ENCODE peak calls at places on chromosomes 12 and 14, in four cellular contexts. G is right cardiac atrium, L is RWPE2, J is transverse colon. V is an unnamed sample.

GRCh38 chr12:57622293-57623245 is 10.4 kb downstream of the B4GALNT1 start:
- DNase-seq in G (no peak), L (no peak), J (no peak), V (no peak)

GRCh38 chr12:87848248-87848868 is 180.8 kb downstream of the C12orf50 start:
- DNase-seq in G (no peak), L (no peak), J (no peak), V (no peak)

GRCh38 chr14:67729072-67729561 is 27.4 kb downstream of the RDH12 start:
- DNase-seq in G (no peak), L (no peak), J (peak; percentile 69), V (no peak)

GRCh38 chr14:37447883-37448391 is 147.1 kb downstream of the FOXA1 start:
- DNase-seq in G (no peak), L (no peak), J (no peak), V (no peak)

GRCh38 chr14:104191409-104191997 is 53.1 kb downstream of the KIF26A start:
- DNase-seq in G (no peak), L (no peak), J (no peak), V (no peak)

GRCh38 chr12:68861890-68862289 is 53.9 kb downstream of the MDM2 start:
- DNase-seq in G (no peak), L (no peak), J (no peak), V (no peak)

GRCh38 chr14:92340938-92341337 is 18.0 kb downstream of the SLC24A4 start:
- DNase-seq in G (no peak), L (no peak), J (no peak), V (no peak)

GRCh38 chr12:54579696-54580333 is 8.6 kb downstream of the PPP1R1A start:
- DNase-seq in G (peak; percentile 92), L (no peak), J (peak; percentile 88), V (peak; percentile 70)

GRCh38 chr14:94056579-94057308 is 24.3 kb downstream of the DDX24 start:
- DNase-seq in G (no peak), L (no peak), J (no peak), V (no peak)

GRCh38 chr14:93317200-93317599 is 15.6 kb downstream of the BTBD7 start:
- DNase-seq in G (no peak), L (no peak), J (peak; percentile 56), V (no peak)

GRCh38 chr14:77988096-77988870 is 181.9 kb upstream of the NRXN3 start:
- DNase-seq in G (no peak), L (no peak), J (no peak), V (no peak)

GRCh38 chr14:70655110-70655826 is 13.6 kb downstream of the TTC9 start:
- DNase-seq in G (no peak), L (no peak), J (peak; percentile 68), V (peak; percentile 83)

GRCh38 chr12:55736780-55737580 is 5.9 kb upstream of the GDF11 start:
- DNase-seq in G (peak; percentile 85), L (no peak), J (peak; percentile 89), V (peak; percentile 43)

GRCh38 chr14:97432586-97432985 is 635.4 kb downstream of the VRK1 start:
- DNase-seq in G (no peak), L (no peak), J (no peak), V (no peak)

GRCh38 chr12:108565976-108566375 is 3.6 kb downstream of the ISCU start:
- DNase-seq in G (peak; percentile 83), L (peak; percentile 88), J (peak; percentile 84), V (peak; percentile 31)

DNA sequence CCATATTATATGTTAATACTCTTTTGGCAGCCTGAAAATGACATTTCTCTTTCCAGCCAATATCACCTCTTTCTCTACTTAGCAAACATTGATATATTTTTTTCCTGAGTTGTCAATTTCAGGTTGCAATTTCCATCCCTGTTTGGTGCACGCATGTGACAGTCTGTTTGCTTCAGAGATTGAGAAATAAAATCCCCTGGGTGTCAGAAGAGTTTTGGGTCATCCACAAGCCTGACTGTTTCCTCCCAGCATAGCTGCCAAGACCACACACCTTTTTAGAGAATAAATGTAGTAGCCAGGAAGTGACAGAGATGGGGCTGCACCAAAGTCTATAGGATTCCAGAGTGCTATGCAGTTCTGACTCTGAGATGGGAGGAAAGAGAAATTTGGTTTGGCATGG is 144.9 kb upstream of the NOS1 start:
- DNase-seq in G (no peak), L (no peak), J (no peak), V (no peak)
- H3K27me3 ChIP-seq in G (no peaks in the 10 kb centered on the region), L (no peaks in the 10 kb centered on the region), J (no peaks in the 10 kb centered on the region), V (no peaks in the 10 kb centered on the region)

GRCh38 chr12:3120701-3121100 is 43.5 kb downstream of the TSPAN9 start:
- DNase-seq in G (no peak), L (no peak), J (no peak), V (no peak)
- H3K27ac ChIP-seq in G (peak overlapping the region; percentile 64), L (no peak overlapping the region), J (peak overlapping the region; percentile 33), V (no peak overlapping the region)

GRCh38 chr14:99548285-99548684 is 55.7 kb downstream of the CCDC85C start:
- DNase-seq in G (no peak), L (no peak), J (no peak), V (no peak)
- H3K4me3 ChIP-seq in G (no peak overlapping the region), L (no peak overlapping the region), J (no peak overlapping the region), V (no peak overlapping the region)

DNA sequence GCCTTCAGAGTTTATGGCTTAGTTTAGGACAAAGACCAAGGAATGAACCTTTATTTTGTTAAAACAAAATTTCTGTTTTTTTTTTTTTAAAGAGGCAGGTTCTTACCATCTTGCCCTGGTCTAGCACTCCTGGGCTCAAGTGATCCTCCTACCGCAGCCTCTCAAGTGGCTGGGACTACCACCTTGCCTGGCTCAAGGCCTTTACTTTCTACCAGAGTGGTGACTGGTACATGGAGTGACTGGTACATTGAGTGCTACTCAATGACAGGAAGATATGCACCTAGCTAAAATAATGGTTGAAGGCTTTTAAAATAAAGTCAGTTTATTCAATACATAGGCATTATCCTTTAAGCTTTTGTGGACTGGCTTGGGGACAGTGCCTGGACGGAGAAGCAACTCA is 32.6 kb downstream of the PRICKLE1 start:
- DNase-seq in G (no peak), L (no peak), J (no peak), V (no peak)
- H3K27me3 ChIP-seq in G (no peaks in the 10 kb centered on the region), L (no peaks in the 10 kb centered on the region), J (no peaks in the 10 kb centered on the region), V (no peaks in the 10 kb centered on the region)

DNA sequence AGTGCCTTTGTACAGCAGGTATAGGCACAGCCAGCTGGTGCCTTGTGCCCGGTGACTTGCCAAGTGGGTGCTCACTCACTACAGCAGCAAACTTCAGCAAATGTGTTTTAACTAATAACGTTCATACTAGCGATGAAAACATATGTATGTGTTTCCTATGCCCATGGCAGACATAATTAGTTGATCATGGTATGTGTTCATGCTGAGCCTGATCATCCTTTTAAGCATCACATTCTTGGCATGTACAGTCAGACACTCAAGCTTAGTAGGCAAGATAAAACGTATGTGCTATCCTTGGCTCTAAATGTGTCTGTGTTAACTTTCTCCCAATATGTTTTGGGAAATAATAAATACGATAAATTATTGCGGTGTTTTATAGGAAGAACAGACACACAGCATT is 55.6 kb downstream of the RASSF8 start:
- DNase-seq in G (no peak), L (no peak), J (no peak), V (no peak)
- H3K27ac ChIP-seq in G (peak overlapping the region; percentile 4), L (no peak overlapping the region), J (no peak overlapping the region), V (no peak overlapping the region)

DNA sequence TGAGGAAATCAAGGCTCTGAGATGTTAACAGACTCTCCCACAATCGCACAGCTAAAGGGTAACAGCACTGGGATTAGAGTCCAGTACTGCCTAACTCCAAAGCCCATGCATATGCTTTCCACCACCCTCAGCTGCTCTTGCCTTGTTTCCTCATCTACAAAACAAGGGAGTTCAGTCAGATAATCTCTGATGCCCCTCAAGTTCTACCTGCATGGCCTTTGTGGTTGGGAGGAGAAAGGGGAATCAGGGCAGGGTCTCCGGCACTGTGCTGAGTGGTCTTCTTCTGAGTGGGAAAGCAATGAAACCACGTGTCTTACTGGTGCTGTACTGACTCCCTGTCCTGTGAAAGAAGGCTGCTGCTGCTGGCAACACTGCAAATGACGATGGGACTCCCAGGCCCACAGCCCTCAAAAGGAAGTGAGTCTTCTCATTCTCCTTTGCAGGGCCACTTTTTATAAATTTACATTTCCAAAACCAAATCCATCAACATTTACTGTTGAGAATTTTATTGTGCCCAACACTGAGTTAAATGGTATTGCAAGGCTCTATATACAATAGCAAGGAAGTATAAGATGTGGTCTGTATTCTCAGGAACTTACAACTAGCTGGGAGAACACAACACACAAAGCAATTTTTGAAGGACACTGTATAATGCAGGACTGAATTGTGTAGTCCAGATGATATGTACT is 19.7 kb upstream of the DUSP16 start:
- DNase-seq in G (no peak), L (no peak), J (no peak), V (peak; percentile 47)
- H3K4me3 ChIP-seq in G (no peak overlapping the region), L (no peak overlapping the region), J (no peak overlapping the region), V (peak overlapping the region; percentile 5)

GRCh38 chr14:95363468-95363954 is 43.8 kb upstream of the CLMN start:
- DNase-seq in G (no peak), L (no peak), J (no peak), V (no peak)
- H3K27me3 ChIP-seq in G (no peaks in the 10 kb centered on the region), L (no peaks in the 10 kb centered on the region), J (no peaks in the 10 kb centered on the region), V (peaks cover 4% of the 10 kb centered on the region)

GRCh38 chr12:104667139-104667538 is 210.4 kb downstream of the CHST11 start:
- DNase-seq in G (no peak), L (no peak), J (no peak), V (no peak)

GRCh38 chr12:104664368-104664767 is 207.6 kb downstream of the CHST11 start:
- DNase-seq in G (no peak), L (no peak), J (no peak), V (no peak)

GRCh38 chr12:104668274-104668718 is 211.5 kb downstream of the CHST11 start:
- DNase-seq in G (peak; percentile 84), L (no peak), J (peak; percentile 39), V (no peak)

GRCh38 chr12:104662908-104663307 is 206.2 kb downstream of the CHST11 start:
- DNase-seq in G (no peak), L (no peak), J (no peak), V (no peak)

DNA sequence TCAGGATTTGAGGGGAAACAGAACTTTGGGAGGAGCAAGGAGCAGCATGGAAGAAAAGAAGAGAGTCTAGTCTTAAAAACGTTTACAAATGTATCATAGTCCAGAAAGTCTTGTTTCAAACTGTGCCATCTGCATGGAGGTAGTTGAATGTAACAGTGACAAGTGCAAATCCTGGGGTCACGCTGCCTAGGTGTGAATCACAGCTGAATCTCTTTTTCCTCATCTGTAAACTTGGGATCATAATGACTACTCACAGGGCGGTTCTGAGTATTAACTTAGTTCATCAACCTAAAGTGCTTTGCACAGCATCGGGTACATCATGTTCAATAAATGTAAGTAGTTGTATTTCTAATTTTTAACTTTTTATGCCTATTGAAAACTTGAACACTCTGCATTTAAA is 208.5 kb downstream of the CHST11 start:
- DNase-seq in G (no peak), L (no peak), J (no peak), V (no peak)
- H3K27ac ChIP-seq in G (no peak overlapping the region), L (no peak overlapping the region), J (peak overlapping the region; percentile 52), V (no peak overlapping the region)

GRCh38 chr12:80681287-80681686 is 26.1 kb upstream of the MYF6 start:
- DNase-seq in G (no peak), L (no peak), J (no peak), V (no peak)
- H3K4me3 ChIP-seq in G (no peak overlapping the region), L (no peak overlapping the region), J (no peak overlapping the region), V (no peak overlapping the region)

V was measured in CD4-positive, CD25-positive, alpha-beta regulatory T cell.